ENCODE peak calls at places on chromosomes 6 and 20, in four cellular contexts. Q, V, U and E are unnamed samples.

GRCh38 chr6:168473197-168473596 is 32.2 kb downstream of the SMOC2 start:
- DNase-seq in U (no peak), V (no peak), Q (no peak), E (no peak)

GRCh38 chr20:4135385-4136077 is 120.2 kb upstream of the RNF24 start:
- DNase-seq in U (peak), Q (no peak), V (no peak), E (peak)

GRCh38 chr20:10857362-10858070 is 183.7 kb upstream of the JAG1 start:
- DNase-seq in Q (no peak), V (no peak), U (peak), E (no peak)

GRCh38 chr6:18226451-18226850 is 37.9 kb downstream of the DEK start:
- DNase-seq in Q (no peak), V (no peak), U (no peak), E (no peak)

GRCh38 chr6:38499046-38499445 is 140.7 kb downstream of the BTBD9 start:
- DNase-seq in Q (no peak), U (no peak), V (no peak), E (no peak)

GRCh38 chr6:137975058-137975940 is 108.2 kb downstream of the TNFAIP3 start:
- DNase-seq in U (no peak), Q (no peak), V (peak), E (no peak)

GRCh38 chr6:69775941-69776340 is 20.9 kb downstream of the LMBRD1 start:
- DNase-seq in V (no peak), U (no peak), Q (no peak), E (no peak)

GRCh38 chr6:2344319-2344905 is 99.0 kb upstream of the GMDS start:
- DNase-seq in Q (no peak), U (no peak), V (no peak), E (no peak)

GRCh38 chr6:78909391-78909790 is 42.0 kb downstream of the IRAK1BP1 start:
- DNase-seq in V (no peak), Q (no peak), U (peak), E (no peak)

GRCh38 chr20:62819494-62820174 is 2.8 kb downstream of the COL9A3 start:
- DNase-seq in V (no peak), Q (no peak), U (no peak), E (no peak)

GRCh38 chr6:137237413-137238170 is 18.4 kb upstream of the IFNGR1 start:
- DNase-seq in Q (no peak), U (no peak), V (no peak), E (no peak)

GRCh38 chr20:48686238-48687096 is 141.3 kb downstream of the PREX1 start:
- DNase-seq in Q (no peak), U (no peak), V (no peak), E (no peak)

GRCh38 chr20:61120595-61121515 is 131.2 kb upstream of the CDH4 start:
- DNase-seq in V (peak), Q (peak), U (peak), E (no peak)

GRCh38 chr6:80434951-80435350 is 328.5 kb downstream of the BCKDHB start:
- DNase-seq in U (no peak), V (no peak), Q (no peak), E (no peak)

GRCh38 chr20:31476648-31477220 is 1.6 kb downstream of the REM1 start:
- DNase-seq in V (no peak), U (no peak), Q (no peak), E (no peak)

GRCh38 chr6:11341867-11342266 is 109.4 kb upstream of the NEDD9 start:
- DNase-seq in U (no peak), V (no peak), Q (no peak), E (no peak)

GRCh38 chr6:2132416-2132815 is 113.0 kb downstream of the GMDS start:
- DNase-seq in V (no peak), U (no peak), Q (no peak), E (no peak)

GRCh38 chr6:48765352-48765961 is 654.5 kb upstream of the PTCHD4 start:
- DNase-seq in Q (peak), U (no peak), V (no peak), E (no peak)

GRCh38 chr6:169893624-169894023 is 142.2 kb downstream of the ERMARD start:
- DNase-seq in U (no peak), Q (no peak), V (no peak), E (no peak)

GRCh38 chr6:36204068-36204753 is 7.7 kb downstream of the BRPF3 start:
- DNase-seq in Q (no peak), V (peak), U (no peak), E (no peak)

GRCh38 chr6:42182101-42182500 is 8.9 kb downstream of the GUCA1A start:
- DNase-seq in Q (no peak), U (no peak), V (no peak), E (no peak)

GRCh38 chr6:16273266-16273665 is 34.9 kb downstream of the GMPR start:
- DNase-seq in Q (no peak), U (no peak), V (no peak), E (no peak)

GRCh38 chr6:106397441-106397840 is 36.9 kb downstream of the CRYBG1 start:
- DNase-seq in V (no peak), Q (no peak), U (no peak), E (no peak)